ENCODE peak calls at places on chromosome 6, in ten cellular contexts. J is activated naive CD4-positive, alpha-beta T cell; K is naive thymus-derived CD4-positive, alpha-beta T cell; U is activated T-helper 1 cell treated with Interleukin-2 at 50 U/mL for 16 hours; S is GM19239; A is amniotic stem cell; T is stromal cell of bone marrow; P is iPS-NIHi11; X is adipocyte; Z is GM23248. L is an unnamed sample.
A peak's percentile ranks its signal among the peaks of the same experiment; 100 is the strongest.

GRCh38 chr6:140062042-140063041 is 687.9 kb upstream of the CITED2 start:
- DNase-seq in J (no peak), K (no peak), U (no peak), S (no peak), A (peak; percentile 85), T (peak; percentile 86), P (no peak), X (peak; percentile 95), Z (peak; percentile 91), L (no peak)

GRCh38 chr6:154448448-154449096 is 61.9 kb downstream of the CNKSR3 start:
- DNase-seq in J (no peak), K (no peak), U (no peak), S (no peak), A (peak; percentile 16), T (peak; percentile 51), P (peak; percentile 32), X (peak; percentile 79), Z (peak; percentile 90), L (no peak)

GRCh38 chr6:18329781-18330180 is 57.4 kb upstream of the RNF144B start:
- DNase-seq in J (no peak), K (no peak), U (no peak), S (no peak), A (no peak), T (no peak), P (no peak), X (no peak), Z (no peak), L (no peak)

GRCh38 chr6:132643547-132643946 is 15.4 kb downstream of the TAAR1 start:
- DNase-seq in J (no peak), K (no peak), U (no peak), S (no peak), A (no peak), T (no peak), P (no peak), X (no peak), Z (no peak), L (no peak)

GRCh38 chr6:12403201-12403826 is 113.2 kb downstream of the EDN1 start:
- DNase-seq in J (no peak), K (no peak), U (no peak), S (no peak), A (no peak), T (peak; percentile 59), P (no peak), X (peak; percentile 56), Z (peak; percentile 89), L (no peak)

GRCh38 chr6:164097557-164098398 is 683.3 kb downstream of the QKI start:
- DNase-seq in J (no peak), K (no peak), U (no peak), S (no peak), A (no peak), T (peak; percentile 40), P (peak; percentile 29), X (peak; percentile 26), Z (peak; percentile 40), L (no peak)

GRCh38 chr6:50819527-50819905 is 845 bp downstream of the TFAP2B start:
- DNase-seq in J (no peak), K (no peak), U (no peak), S (no peak), A (no peak), T (no peak), P (peak; percentile 44), X (peak; percentile 13), Z (peak; percentile 41), L (no peak)

GRCh38 chr6:53033764-53034163 is 31.4 kb upstream of the FBXO9 start:
- DNase-seq in J (no peak), K (no peak), U (no peak), S (no peak), A (peak; percentile 18), T (peak; percentile 90), P (no peak), X (peak; percentile 82), Z (peak; percentile 52), L (no peak)

GRCh38 chr6:118810420-118811027 is 83.4 kb upstream of the ASF1A start:
- DNase-seq in J (peak; percentile 5), K (peak; percentile 76), U (peak; percentile 44), S (no peak), A (no peak), T (no peak), P (no peak), X (no peak), Z (no peak), L (peak; percentile 57)

GRCh38 chr6:81450180-81450579 is 302.3 kb downstream of the TENT5A start:
- DNase-seq in J (no peak), K (no peak), U (no peak), S (no peak), A (peak; percentile 46), T (peak; percentile 62), P (no peak), X (peak; percentile 78), Z (peak; percentile 90), L (no peak)

GRCh38 chr6:15791401-15792137 is 128.7 kb upstream of the DTNBP1 start:
- DNase-seq in J (no peak), K (no peak), U (no peak), S (no peak), A (no peak), T (no peak), P (no peak), X (peak; percentile 42), Z (peak; percentile 26), L (no peak)

GRCh38 chr6:135944120-135944519 is 92.6 kb downstream of the PDE7B start:
- DNase-seq in J (no peak), K (no peak), U (no peak), S (no peak), A (no peak), T (no peak), P (no peak), X (no peak), Z (no peak), L (no peak)

GRCh38 chr6:104689551-104690205 is 170.0 kb downstream of the HACE1 start:
- DNase-seq in J (no peak), K (no peak), U (no peak), S (no peak), A (peak; percentile 11), T (peak; percentile 17), P (peak; percentile 25), X (peak; percentile 45), Z (peak; percentile 81), L (no peak)

GRCh38 chr6:34384305-34385153 is 7.9 kb downstream of the NUDT3 start:
- DNase-seq in J (no peak), K (no peak), U (no peak), S (no peak), A (no peak), T (no peak), P (no peak), X (no peak), Z (no peak), L (no peak)

GRCh38 chr6:15663057-15663638 is 320 bp upstream of the DTNBP1 start:
- DNase-seq in J (no peak), K (no peak), U (no peak), S (peak; percentile 81), A (peak; percentile 41), T (peak; percentile 44), P (peak; percentile 97), X (no peak), Z (peak; percentile 83), L (no peak)

GRCh38 chr6:118649918-118650499 is 1.4 kb downstream of the CEP85L start:
- DNase-seq in J (no peak), K (no peak), U (no peak), S (no peak), A (no peak), T (no peak), P (no peak), X (no peak), Z (peak; percentile 8), L (no peak)

GRCh38 chr6:43670623-43670986 is 17.0 kb downstream of the MRPS18A start:
- DNase-seq in J (no peak), K (no peak), U (no peak), S (no peak), A (no peak), T (no peak), P (no peak), X (no peak), Z (no peak), L (no peak)

GRCh38 chr6:16840291-16840690 is 79.0 kb upstream of the ATXN1 start:
- DNase-seq in J (no peak), K (no peak), U (no peak), S (no peak), A (no peak), T (no peak), P (no peak), X (no peak), Z (no peak), L (no peak)

GRCh38 chr6:78598966-78599365 is 268.4 kb upstream of the IRAK1BP1 start:
- DNase-seq in J (no peak), K (no peak), U (no peak), S (no peak), A (peak; percentile 70), T (peak; percentile 47), P (peak; percentile 20), X (peak; percentile 59), Z (peak; percentile 86), L (no peak)

GRCh38 chr6:12661690-12662089 is 54.9 kb upstream of the PHACTR1 start:
- DNase-seq in J (no peak), K (no peak), U (no peak), S (no peak), A (no peak), T (no peak), P (no peak), X (no peak), Z (no peak), L (no peak)

GRCh38 chr6:33632603-33633039 is 11.5 kb downstream of the ITPR3 start:
- DNase-seq in J (no peak), K (peak; percentile 39), U (peak; percentile 22), S (peak; percentile 70), A (no peak), T (no peak), P (peak; percentile 88), X (peak; percentile 56), Z (peak; percentile 69), L (no peak)

GRCh38 chr6:158939255-158940170 is 60.5 kb downstream of the RSPH3 start:
- DNase-seq in J (no peak), K (no peak), U (no peak), S (no peak), A (no peak), T (no peak), P (no peak), X (no peak), Z (peak; percentile 16), L (no peak)

GRCh38 chr6:113642714-113643442 is 214.3 kb upstream of the MARCKS start:
- DNase-seq in J (no peak), K (no peak), U (no peak), S (peak; percentile 40), A (no peak), T (no peak), P (peak; percentile 46), X (no peak), Z (peak; percentile 8), L (no peak)

GRCh38 chr6:150409576-150410066 is 40.8 kb downstream of the IYD start:
- DNase-seq in J (no peak), K (no peak), U (no peak), S (no peak), A (no peak), T (no peak), P (no peak), X (no peak), Z (no peak), L (no peak)

L was measured in effector memory CD4-positive, alpha-beta T cell.